ENCODE peak calls at places on chromosome 1, in eight cellular contexts. One of them, this sample, is unnamed.

GRCh38 chr1:39825432-39825941 is 36.8 kb upstream of the BMP8B start:
- DNase-seq in T-helper 9 cell: no peak
- DNase-seq in fibroblast of lung: no peak
- DNase-seq in ELR: no peak
- DNase-seq in EL: no peak
- DNase-seq in activated CD4-positive, alpha-beta T cell treated with anti-CD3 and anti-CD28 coated beads, Interleukin-2, amount 50 U/mL, for 24 hours: no peak
- DNase-seq in fibroblast of pulmonary artery: no peak
- DNase-seq in GM20000: no peak
- DNase-seq in this sample: peak; percentile 48

GRCh38 chr1:102837551-102837950 is 270.8 kb downstream of the COL11A1 start:
- DNase-seq in T-helper 9 cell: no peak
- DNase-seq in fibroblast of lung: no peak
- DNase-seq in ELR: peak; percentile 40
- DNase-seq in EL: no peak
- DNase-seq in activated CD4-positive, alpha-beta T cell treated with anti-CD3 and anti-CD28 coated beads, Interleukin-2, amount 50 U/mL, for 24 hours: no peak
- DNase-seq in fibroblast of pulmonary artery: no peak
- DNase-seq in GM20000: no peak
- DNase-seq in this sample: no peak

GRCh38 chr1:207911983-207912760 is 1.2 kb upstream of the CD34 start:
- DNase-seq in T-helper 9 cell: no peak
- DNase-seq in fibroblast of lung: no peak
- DNase-seq in ELR: peak; percentile 64
- DNase-seq in EL: no peak
- DNase-seq in activated CD4-positive, alpha-beta T cell treated with anti-CD3 and anti-CD28 coated beads, Interleukin-2, amount 50 U/mL, for 24 hours: no peak
- DNase-seq in fibroblast of pulmonary artery: no peak
- DNase-seq in GM20000: no peak
- DNase-seq in this sample: no peak

GRCh38 chr1:53447413-53447812 is 11.8 kb upstream of the DMRTB1 start:
- DNase-seq in T-helper 9 cell: no peak
- DNase-seq in fibroblast of lung: no peak
- DNase-seq in ELR: no peak
- DNase-seq in EL: no peak
- DNase-seq in activated CD4-positive, alpha-beta T cell treated with anti-CD3 and anti-CD28 coated beads, Interleukin-2, amount 50 U/mL, for 24 hours: no peak
- DNase-seq in fibroblast of pulmonary artery: no peak
- DNase-seq in GM20000: no peak
- DNase-seq in this sample: no peak

GRCh38 chr1:117658676-117659075 is 52.8 kb downstream of the TENT5C start:
- DNase-seq in T-helper 9 cell: peak; percentile 72
- DNase-seq in fibroblast of lung: no peak
- DNase-seq in ELR: no peak
- DNase-seq in EL: no peak
- DNase-seq in activated CD4-positive, alpha-beta T cell treated with anti-CD3 and anti-CD28 coated beads, Interleukin-2, amount 50 U/mL, for 24 hours: no peak
- DNase-seq in fibroblast of pulmonary artery: no peak
- DNase-seq in GM20000: no peak
- DNase-seq in this sample: no peak

GRCh38 chr1:4170953-4171352 is 270.9 kb upstream of the C1orf174 start:
- DNase-seq in T-helper 9 cell: no peak
- DNase-seq in fibroblast of lung: no peak
- DNase-seq in ELR: no peak
- DNase-seq in EL: no peak
- DNase-seq in activated CD4-positive, alpha-beta T cell treated with anti-CD3 and anti-CD28 coated beads, Interleukin-2, amount 50 U/mL, for 24 hours: no peak
- DNase-seq in fibroblast of pulmonary artery: no peak
- DNase-seq in GM20000: no peak
- DNase-seq in this sample: no peak

GRCh38 chr1:154966111-154966510 is 4.4 kb downstream of the SHC1 start:
- DNase-seq in T-helper 9 cell: no peak
- DNase-seq in fibroblast of lung: no peak
- DNase-seq in ELR: no peak
- DNase-seq in EL: no peak
- DNase-seq in activated CD4-positive, alpha-beta T cell treated with anti-CD3 and anti-CD28 coated beads, Interleukin-2, amount 50 U/mL, for 24 hours: no peak
- DNase-seq in fibroblast of pulmonary artery: no peak
- DNase-seq in GM20000: no peak
- DNase-seq in this sample: no peak

GRCh38 chr1:178575611-178576331 is 62.9 kb downstream of the TEX35 start:
- DNase-seq in T-helper 9 cell: no peak
- DNase-seq in fibroblast of lung: peak; percentile 49
- DNase-seq in ELR: no peak
- DNase-seq in EL: no peak
- DNase-seq in activated CD4-positive, alpha-beta T cell treated with anti-CD3 and anti-CD28 coated beads, Interleukin-2, amount 50 U/mL, for 24 hours: no peak
- DNase-seq in fibroblast of pulmonary artery: no peak
- DNase-seq in GM20000: no peak
- DNase-seq in this sample: peak; percentile 5

GRCh38 chr1:157849229-157849875 is 7.7 kb upstream of the CD5L start:
- DNase-seq in T-helper 9 cell: no peak
- DNase-seq in fibroblast of lung: no peak
- DNase-seq in ELR: no peak
- DNase-seq in EL: no peak
- DNase-seq in activated CD4-positive, alpha-beta T cell treated with anti-CD3 and anti-CD28 coated beads, Interleukin-2, amount 50 U/mL, for 24 hours: no peak
- DNase-seq in fibroblast of pulmonary artery: no peak
- DNase-seq in GM20000: peak; percentile 46
- DNase-seq in this sample: no peak

This sample was measured in LHCN-M2.